ENCODE peak calls at places on chromosomes 2 and 18, in seven cellular contexts. One of them, this sample, is unnamed.

GRCh38 chr2:165240927-165241326 is 1.7 kb downstream of the SCN2A start:
- DNase-seq in GM10248: no peak
- DNase-seq in astrocyte of the spinal cord: no peak
- DNase-seq in psoas muscle: no peak
- DNase-seq in endothelial cell: no peak
- DNase-seq in foreskin fibroblast: no peak
- DNase-seq in upper lobe of right lung: no peak
- DNase-seq in this sample: no peak

GRCh38 chr18:53819671-53820070 is 404.8 kb downstream of the MBD2 start:
- DNase-seq in GM10248: no peak
- DNase-seq in astrocyte of the spinal cord: no peak
- DNase-seq in psoas muscle: no peak
- DNase-seq in endothelial cell: no peak
- DNase-seq in foreskin fibroblast: no peak
- DNase-seq in upper lobe of right lung: peak
- DNase-seq in this sample: peak

GRCh38 chr2:96091711-96092579 is 24.4 kb downstream of the ADRA2B start:
- DNase-seq in GM10248: no peak
- DNase-seq in astrocyte of the spinal cord: no peak
- DNase-seq in psoas muscle: peak
- DNase-seq in endothelial cell: peak
- DNase-seq in foreskin fibroblast: no peak
- DNase-seq in upper lobe of right lung: peak
- DNase-seq in this sample: peak

GRCh38 chr2:111119847-111120252 is 864 bp upstream of the BCL2L11 start:
- DNase-seq in GM10248: peak
- DNase-seq in astrocyte of the spinal cord: no peak
- DNase-seq in psoas muscle: no peak
- DNase-seq in endothelial cell: peak
- DNase-seq in foreskin fibroblast: no peak
- DNase-seq in upper lobe of right lung: no peak
- DNase-seq in this sample: no peak

GRCh38 chr2:137718786-137719185 is 245.5 kb upstream of the HNMT start:
- DNase-seq in GM10248: no peak
- DNase-seq in astrocyte of the spinal cord: no peak
- DNase-seq in psoas muscle: no peak
- DNase-seq in endothelial cell: no peak
- DNase-seq in foreskin fibroblast: no peak
- DNase-seq in upper lobe of right lung: no peak
- DNase-seq in this sample: no peak

GRCh38 chr2:120401275-120402069 is 55.5 kb downstream of the INHBB start:
- DNase-seq in GM10248: no peak
- DNase-seq in astrocyte of the spinal cord: no peak
- DNase-seq in psoas muscle: peak
- DNase-seq in endothelial cell: no peak
- DNase-seq in foreskin fibroblast: no peak
- DNase-seq in upper lobe of right lung: no peak
- DNase-seq in this sample: no peak

GRCh38 chr18:49857708-49858107 is 44.4 kb upstream of the ACAA2 start:
- DNase-seq in GM10248: no peak
- DNase-seq in astrocyte of the spinal cord: no peak
- DNase-seq in psoas muscle: no peak
- DNase-seq in endothelial cell: no peak
- DNase-seq in foreskin fibroblast: no peak
- DNase-seq in upper lobe of right lung: no peak
- DNase-seq in this sample: no peak

GRCh38 chr2:30978854-30979253 is 159.4 kb downstream of the GALNT14 start:
- DNase-seq in GM10248: no peak
- DNase-seq in astrocyte of the spinal cord: no peak
- DNase-seq in psoas muscle: no peak
- DNase-seq in endothelial cell: no peak
- DNase-seq in foreskin fibroblast: no peak
- DNase-seq in upper lobe of right lung: no peak
- DNase-seq in this sample: no peak

GRCh38 chr2:237501892-237502513 is 15.0 kb downstream of the MLPH start:
- DNase-seq in GM10248: no peak
- DNase-seq in astrocyte of the spinal cord: no peak
- DNase-seq in psoas muscle: no peak
- DNase-seq in endothelial cell: no peak
- DNase-seq in foreskin fibroblast: no peak
- DNase-seq in upper lobe of right lung: peak
- DNase-seq in this sample: no peak

GRCh38 chr2:46416739-46417403 is 62.5 kb upstream of the TMEM247 start:
- DNase-seq in GM10248: no peak
- DNase-seq in astrocyte of the spinal cord: no peak
- DNase-seq in psoas muscle: no peak
- DNase-seq in endothelial cell: no peak
- DNase-seq in foreskin fibroblast: peak
- DNase-seq in upper lobe of right lung: no peak
- DNase-seq in this sample: no peak

GRCh38 chr2:208300847-208301618 is 35.0 kb downstream of the PIKFYVE start:
- DNase-seq in GM10248: no peak
- DNase-seq in astrocyte of the spinal cord: no peak
- DNase-seq in psoas muscle: no peak
- DNase-seq in endothelial cell: no peak
- DNase-seq in foreskin fibroblast: no peak
- DNase-seq in upper lobe of right lung: no peak
- DNase-seq in this sample: no peak

GRCh38 chr2:240229603-240230423 is 89.4 kb upstream of the OTOS start:
- DNase-seq in GM10248: no peak
- DNase-seq in astrocyte of the spinal cord: no peak
- DNase-seq in psoas muscle: no peak
- DNase-seq in endothelial cell: peak
- DNase-seq in foreskin fibroblast: no peak
- DNase-seq in upper lobe of right lung: no peak
- DNase-seq in this sample: no peak

GRCh38 chr2:64632855-64633819 is 20.6 kb downstream of the SERTAD2 start:
- DNase-seq in GM10248: no peak
- DNase-seq in astrocyte of the spinal cord: no peak
- DNase-seq in psoas muscle: no peak
- DNase-seq in endothelial cell: no peak
- DNase-seq in foreskin fibroblast: peak
- DNase-seq in upper lobe of right lung: no peak
- DNase-seq in this sample: no peak

GRCh38 chr2:112839407-112840067 is 3.0 kb upstream of the IL1B start:
- DNase-seq in GM10248: no peak
- DNase-seq in astrocyte of the spinal cord: no peak
- DNase-seq in psoas muscle: no peak
- DNase-seq in endothelial cell: no peak
- DNase-seq in foreskin fibroblast: no peak
- DNase-seq in upper lobe of right lung: no peak
- DNase-seq in this sample: no peak

GRCh38 chr18:9869713-9870430 is 15.9 kb upstream of the TXNDC2 start:
- DNase-seq in GM10248: peak
- DNase-seq in astrocyte of the spinal cord: peak
- DNase-seq in psoas muscle: no peak
- DNase-seq in endothelial cell: no peak
- DNase-seq in foreskin fibroblast: peak
- DNase-seq in upper lobe of right lung: no peak
- DNase-seq in this sample: no peak

GRCh38 chr18:2036136-2036535 is 535.2 kb downstream of the METTL4 start:
- DNase-seq in GM10248: no peak
- DNase-seq in astrocyte of the spinal cord: peak
- DNase-seq in psoas muscle: no peak
- DNase-seq in endothelial cell: no peak
- DNase-seq in foreskin fibroblast: no peak
- DNase-seq in upper lobe of right lung: no peak
- DNase-seq in this sample: no peak

GRCh38 chr18:68220458-68220857 is 494.4 kb downstream of the TMX3 start:
- DNase-seq in GM10248: no peak
- DNase-seq in astrocyte of the spinal cord: no peak
- DNase-seq in psoas muscle: no peak
- DNase-seq in endothelial cell: no peak
- DNase-seq in foreskin fibroblast: no peak
- DNase-seq in upper lobe of right lung: no peak
- DNase-seq in this sample: no peak

GRCh38 chr2:202221873-202222272 is 16.5 kb downstream of the SUMO1 start:
- DNase-seq in GM10248: no peak
- DNase-seq in astrocyte of the spinal cord: peak
- DNase-seq in psoas muscle: no peak
- DNase-seq in endothelial cell: no peak
- DNase-seq in foreskin fibroblast: no peak
- DNase-seq in upper lobe of right lung: no peak
- DNase-seq in this sample: no peak

GRCh38 chr2:74325815-74326214 is 17.4 kb downstream of the SLC4A5 start:
- DNase-seq in GM10248: no peak
- DNase-seq in astrocyte of the spinal cord: no peak
- DNase-seq in psoas muscle: no peak
- DNase-seq in endothelial cell: no peak
- DNase-seq in foreskin fibroblast: no peak
- DNase-seq in upper lobe of right lung: no peak
- DNase-seq in this sample: no peak

GRCh38 chr2:149657393-149657792 is 69.8 kb upstream of the MMADHC start:
- DNase-seq in GM10248: no peak
- DNase-seq in astrocyte of the spinal cord: no peak
- DNase-seq in psoas muscle: no peak
- DNase-seq in endothelial cell: no peak
- DNase-seq in foreskin fibroblast: no peak
- DNase-seq in upper lobe of right lung: no peak
- DNase-seq in this sample: no peak

DNA sequence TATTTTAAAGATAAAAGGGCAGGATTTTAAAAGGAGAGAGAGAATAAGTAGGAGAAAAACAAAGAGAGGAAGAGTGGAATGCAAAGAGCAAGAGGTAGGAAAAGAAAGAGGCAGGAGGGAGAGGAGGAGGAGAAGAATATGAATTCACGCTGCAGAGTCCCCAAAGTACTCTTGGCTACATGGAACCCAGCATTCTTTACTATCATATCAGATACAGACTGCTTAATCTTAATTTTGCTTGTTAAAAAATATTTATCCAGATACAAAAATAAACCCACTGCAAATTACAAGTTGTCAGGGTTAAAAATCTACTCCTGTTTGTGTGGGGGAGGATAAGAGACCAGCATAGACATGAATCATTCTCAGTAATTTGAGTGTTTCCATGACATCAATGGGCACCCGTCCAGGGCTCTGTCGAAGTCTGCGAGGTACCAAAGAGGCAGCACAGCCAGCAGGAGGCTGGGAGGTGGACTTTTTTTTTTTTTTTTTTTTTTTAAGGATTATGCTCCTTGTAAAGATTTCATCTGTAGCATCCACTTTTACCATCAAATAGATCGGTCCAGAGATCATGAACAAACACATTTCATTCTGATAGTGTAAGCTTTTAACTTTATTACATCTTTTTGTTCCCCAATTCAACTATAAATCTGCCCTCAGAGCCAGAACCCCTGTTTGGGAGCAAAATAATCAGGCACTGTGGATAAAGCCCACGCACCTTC is 182.2 kb downstream of the TCF4 start:
- DNase-seq in GM10248: no peak
- DNase-seq in astrocyte of the spinal cord: peak
- DNase-seq in psoas muscle: peak
- DNase-seq in endothelial cell: no peak
- DNase-seq in foreskin fibroblast: peak
- DNase-seq in upper lobe of right lung: peak
- DNase-seq in this sample: no peak
- TF ChIP-seq CTCF in GM10248: no peak
- TF ChIP-seq CTCF in astrocyte of the spinal cord: peak
- TF ChIP-seq CTCF in psoas muscle: peak
- TF ChIP-seq CTCF in endothelial cell: no peak
- TF ChIP-seq CTCF in foreskin fibroblast: no peak
- TF ChIP-seq CTCF in upper lobe of right lung: peak
- TF ChIP-seq CTCF in this sample: peak

GRCh38 chr2:116098049-116098448 is 1655.6 kb downstream of the DPP10 start:
- DNase-seq in GM10248: no peak
- DNase-seq in astrocyte of the spinal cord: no peak
- DNase-seq in psoas muscle: no peak
- DNase-seq in endothelial cell: no peak
- DNase-seq in foreskin fibroblast: no peak
- DNase-seq in upper lobe of right lung: no peak
- DNase-seq in this sample: no peak
- TF ChIP-seq CTCF in GM10248: no peak
- TF ChIP-seq CTCF in astrocyte of the spinal cord: no peak
- TF ChIP-seq CTCF in psoas muscle: no peak
- TF ChIP-seq CTCF in endothelial cell: no peak
- TF ChIP-seq CTCF in foreskin fibroblast: no peak
- TF ChIP-seq CTCF in upper lobe of right lung: no peak
- TF ChIP-seq CTCF in this sample: no peak

GRCh38 chr2:214960677-214961076 is 151.2 kb upstream of the BARD1 start:
- DNase-seq in GM10248: no peak
- DNase-seq in astrocyte of the spinal cord: peak
- DNase-seq in psoas muscle: no peak
- DNase-seq in endothelial cell: no peak
- DNase-seq in foreskin fibroblast: no peak
- DNase-seq in upper lobe of right lung: no peak
- DNase-seq in this sample: no peak
- TF ChIP-seq CTCF in GM10248: no peak
- TF ChIP-seq CTCF in astrocyte of the spinal cord: no peak
- TF ChIP-seq CTCF in psoas muscle: no peak
- TF ChIP-seq CTCF in endothelial cell: no peak
- TF ChIP-seq CTCF in foreskin fibroblast: no peak
- TF ChIP-seq CTCF in upper lobe of right lung: no peak
- TF ChIP-seq CTCF in this sample: peak

GRCh38 chr2:220946552-220946951 is 625.6 kb downstream of the EPHA4 start:
- DNase-seq in GM10248: no peak
- DNase-seq in astrocyte of the spinal cord: no peak
- DNase-seq in psoas muscle: no peak
- DNase-seq in endothelial cell: no peak
- DNase-seq in foreskin fibroblast: no peak
- DNase-seq in upper lobe of right lung: no peak
- DNase-seq in this sample: no peak
- TF ChIP-seq CTCF in GM10248: no peak
- TF ChIP-seq CTCF in astrocyte of the spinal cord: no peak
- TF ChIP-seq CTCF in psoas muscle: no peak
- TF ChIP-seq CTCF in endothelial cell: no peak
- TF ChIP-seq CTCF in foreskin fibroblast: no peak
- TF ChIP-seq CTCF in upper lobe of right lung: no peak
- TF ChIP-seq CTCF in this sample: no peak

DNA sequence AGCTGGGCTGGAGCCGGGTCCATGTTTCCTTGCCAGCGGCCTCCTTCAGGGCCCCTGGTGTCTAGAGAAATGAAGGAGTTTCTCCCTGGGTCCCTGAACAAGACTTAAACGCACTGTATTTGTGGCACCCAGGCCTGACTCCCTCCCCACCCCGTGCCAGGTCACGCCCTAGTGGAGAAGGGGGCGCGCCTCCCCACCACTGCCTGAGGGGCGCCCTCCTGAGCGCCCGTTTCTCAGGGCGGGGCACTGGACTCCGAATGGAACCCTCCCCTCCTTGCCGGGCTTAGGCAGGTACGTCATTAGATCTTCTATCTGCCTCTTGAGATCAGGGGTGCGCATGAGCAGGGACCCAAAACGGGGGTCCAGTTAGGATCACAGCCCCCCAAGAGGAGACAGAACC is 16.3 kb downstream of the ODC1 start:
- DNase-seq in GM10248: no peak
- DNase-seq in astrocyte of the spinal cord: no peak
- DNase-seq in psoas muscle: peak
- DNase-seq in endothelial cell: no peak
- DNase-seq in foreskin fibroblast: no peak
- DNase-seq in upper lobe of right lung: no peak
- DNase-seq in this sample: peak
- TF ChIP-seq CTCF in GM10248: no peak
- TF ChIP-seq CTCF in astrocyte of the spinal cord: no peak
- TF ChIP-seq CTCF in psoas muscle: no peak
- TF ChIP-seq CTCF in endothelial cell: no peak
- TF ChIP-seq CTCF in foreskin fibroblast: no peak
- TF ChIP-seq CTCF in upper lobe of right lung: no peak
- TF ChIP-seq CTCF in this sample: no peak